ENCODE peak calls at places on chromosomes 16 and 17, in eight cellular contexts. One of them, this sample, is unnamed.

GRCh38 chr17:979211-979538 is 401 bp downstream of the NXN start:
- DNase-seq in tibial artery: peak
- DNase-seq in HepG2: no peak
- DNase-seq in small intestine: no peak
- DNase-seq in PC-9: no peak
- DNase-seq in adrenal gland: no peak
- DNase-seq in AG04450: no peak
- DNase-seq in effector memory CD4-positive, alpha-beta T cell: no peak
- DNase-seq in this sample: no peak

GRCh38 chr17:58741121-58741625 is 14.5 kb upstream of the PPM1E start:
- DNase-seq in tibial artery: no peak
- DNase-seq in HepG2: peak
- DNase-seq in small intestine: no peak
- DNase-seq in PC-9: peak
- DNase-seq in adrenal gland: no peak
- DNase-seq in AG04450: peak
- DNase-seq in effector memory CD4-positive, alpha-beta T cell: no peak
- DNase-seq in this sample: no peak

GRCh38 chr16:9186061-9186460 is 94.6 kb downstream of the HAPSTR1 start:
- DNase-seq in tibial artery: no peak
- DNase-seq in HepG2: no peak
- DNase-seq in small intestine: no peak
- DNase-seq in PC-9: no peak
- DNase-seq in adrenal gland: no peak
- DNase-seq in AG04450: no peak
- DNase-seq in effector memory CD4-positive, alpha-beta T cell: no peak
- DNase-seq in this sample: no peak

GRCh38 chr17:60392845-60393702 is 1.1 kb upstream of the USP32 start:
- DNase-seq in tibial artery: no peak
- DNase-seq in HepG2: peak
- DNase-seq in small intestine: peak
- DNase-seq in PC-9: no peak
- DNase-seq in adrenal gland: peak
- DNase-seq in AG04450: no peak
- DNase-seq in effector memory CD4-positive, alpha-beta T cell: no peak
- DNase-seq in this sample: no peak

GRCh38 chr16:2191446-2191706 is 5.0 kb downstream of the CASKIN1 start:
- DNase-seq in tibial artery: no peak
- DNase-seq in HepG2: no peak
- DNase-seq in small intestine: no peak
- DNase-seq in PC-9: no peak
- DNase-seq in adrenal gland: no peak
- DNase-seq in AG04450: no peak
- DNase-seq in effector memory CD4-positive, alpha-beta T cell: no peak
- DNase-seq in this sample: no peak

GRCh38 chr17:7260601-7261376 is 1.5 kb downstream of the CLDN7 start:
- DNase-seq in tibial artery: no peak
- DNase-seq in HepG2: no peak
- DNase-seq in small intestine: peak
- DNase-seq in PC-9: peak
- DNase-seq in adrenal gland: peak
- DNase-seq in AG04450: no peak
- DNase-seq in effector memory CD4-positive, alpha-beta T cell: no peak
- DNase-seq in this sample: no peak

GRCh38 chr16:47852991-47853390 is 302.8 kb downstream of the ABCC12 start:
- DNase-seq in tibial artery: no peak
- DNase-seq in HepG2: no peak
- DNase-seq in small intestine: no peak
- DNase-seq in PC-9: no peak
- DNase-seq in adrenal gland: no peak
- DNase-seq in AG04450: no peak
- DNase-seq in effector memory CD4-positive, alpha-beta T cell: no peak
- DNase-seq in this sample: no peak

GRCh38 chr17:42850964-42851363 is at the start of gene AOC3:
- DNase-seq in tibial artery: peak
- DNase-seq in HepG2: peak
- DNase-seq in small intestine: no peak
- DNase-seq in PC-9: no peak
- DNase-seq in adrenal gland: peak
- DNase-seq in AG04450: no peak
- DNase-seq in effector memory CD4-positive, alpha-beta T cell: no peak
- DNase-seq in this sample: no peak

GRCh38 chr17:77235370-77236080 is 94.8 kb downstream of the SEC14L1 start:
- DNase-seq in tibial artery: no peak
- DNase-seq in HepG2: no peak
- DNase-seq in small intestine: no peak
- DNase-seq in PC-9: no peak
- DNase-seq in adrenal gland: peak
- DNase-seq in AG04450: peak
- DNase-seq in effector memory CD4-positive, alpha-beta T cell: no peak
- DNase-seq in this sample: no peak

GRCh38 chr16:56848955-56849689 is 15.9 kb upstream of the SLC12A3 start:
- DNase-seq in tibial artery: peak
- DNase-seq in HepG2: peak
- DNase-seq in small intestine: no peak
- DNase-seq in PC-9: no peak
- DNase-seq in adrenal gland: no peak
- DNase-seq in AG04450: no peak
- DNase-seq in effector memory CD4-positive, alpha-beta T cell: no peak
- DNase-seq in this sample: peak

GRCh38 chr17:12605222-12605621 is 60.5 kb upstream of the MYOCD start:
- DNase-seq in tibial artery: no peak
- DNase-seq in HepG2: no peak
- DNase-seq in small intestine: no peak
- DNase-seq in PC-9: no peak
- DNase-seq in adrenal gland: no peak
- DNase-seq in AG04450: no peak
- DNase-seq in effector memory CD4-positive, alpha-beta T cell: no peak
- DNase-seq in this sample: no peak

GRCh38 chr16:87195190-87195589 is 122.0 kb downstream of the C16orf95 start:
- DNase-seq in tibial artery: no peak
- DNase-seq in HepG2: no peak
- DNase-seq in small intestine: no peak
- DNase-seq in PC-9: no peak
- DNase-seq in adrenal gland: no peak
- DNase-seq in AG04450: no peak
- DNase-seq in effector memory CD4-positive, alpha-beta T cell: no peak
- DNase-seq in this sample: no peak

GRCh38 chr17:42548070-42548837 is 4.5 kb upstream of the HSD17B1 start:
- DNase-seq in tibial artery: no peak
- DNase-seq in HepG2: no peak
- DNase-seq in small intestine: peak
- DNase-seq in PC-9: no peak
- DNase-seq in adrenal gland: peak
- DNase-seq in AG04450: no peak
- DNase-seq in effector memory CD4-positive, alpha-beta T cell: peak
- DNase-seq in this sample: no peak

GRCh38 chr17:42519546-42520444 is 16.2 kb upstream of the NAGLU start:
- DNase-seq in tibial artery: peak
- DNase-seq in HepG2: peak
- DNase-seq in small intestine: peak
- DNase-seq in PC-9: peak
- DNase-seq in adrenal gland: peak
- DNase-seq in AG04450: peak
- DNase-seq in effector memory CD4-positive, alpha-beta T cell: no peak
- DNase-seq in this sample: peak

GRCh38 chr17:47205419-47205963 is 3.7 kb upstream of the MYL4 start:
- DNase-seq in tibial artery: peak
- DNase-seq in HepG2: no peak
- DNase-seq in small intestine: peak
- DNase-seq in PC-9: peak
- DNase-seq in adrenal gland: peak
- DNase-seq in AG04450: no peak
- DNase-seq in effector memory CD4-positive, alpha-beta T cell: peak
- DNase-seq in this sample: no peak

DNA sequence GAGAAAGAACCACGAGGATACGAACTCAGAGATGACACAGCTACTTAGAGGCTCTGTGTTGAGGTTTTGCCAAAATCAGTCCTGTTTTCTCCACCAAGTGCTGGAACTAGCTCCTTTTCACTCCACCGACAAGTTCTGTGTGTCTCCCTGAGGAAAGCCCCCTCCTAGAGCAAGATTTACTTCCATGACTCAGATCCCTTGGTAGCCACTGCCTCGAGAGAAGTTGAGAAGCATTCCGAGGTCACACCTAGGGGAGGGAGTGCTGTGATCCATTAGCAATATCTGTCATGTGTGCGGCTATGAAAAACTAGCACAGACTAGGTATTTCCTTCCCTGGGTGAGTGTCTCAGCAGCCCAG is 30.6 kb downstream of the IL21R start:
- DNase-seq in tibial artery: peak
- DNase-seq in HepG2: no peak
- DNase-seq in small intestine: no peak
- DNase-seq in PC-9: no peak
- DNase-seq in adrenal gland: peak
- DNase-seq in AG04450: peak
- DNase-seq in effector memory CD4-positive, alpha-beta T cell: no peak
- DNase-seq in this sample: no peak
- H3K27ac ChIP-seq in tibial artery: no peak
- H3K27ac ChIP-seq in HepG2: no peak
- H3K27ac ChIP-seq in small intestine: no peak
- H3K27ac ChIP-seq in PC-9: no peak
- H3K27ac ChIP-seq in adrenal gland: no peak
- H3K27ac ChIP-seq in AG04450: no peak
- H3K27ac ChIP-seq in effector memory CD4-positive, alpha-beta T cell: no peak
- H3K27ac ChIP-seq in this sample: no peak

GRCh38 chr17:55177914-55178217 is 86.9 kb upstream of the HLF start:
- DNase-seq in tibial artery: no peak
- DNase-seq in HepG2: no peak
- DNase-seq in small intestine: no peak
- DNase-seq in PC-9: no peak
- DNase-seq in adrenal gland: no peak
- DNase-seq in AG04450: no peak
- DNase-seq in effector memory CD4-positive, alpha-beta T cell: no peak
- DNase-seq in this sample: no peak
- H3K4me3 ChIP-seq in tibial artery: no peak
- H3K4me3 ChIP-seq in HepG2: no peak
- H3K4me3 ChIP-seq in small intestine: no peak
- H3K4me3 ChIP-seq in PC-9: no peak
- H3K4me3 ChIP-seq in adrenal gland: no peak
- H3K4me3 ChIP-seq in AG04450: no peak
- H3K4me3 ChIP-seq in effector memory CD4-positive, alpha-beta T cell: no peak
- H3K4me3 ChIP-seq in this sample: no peak

DNA sequence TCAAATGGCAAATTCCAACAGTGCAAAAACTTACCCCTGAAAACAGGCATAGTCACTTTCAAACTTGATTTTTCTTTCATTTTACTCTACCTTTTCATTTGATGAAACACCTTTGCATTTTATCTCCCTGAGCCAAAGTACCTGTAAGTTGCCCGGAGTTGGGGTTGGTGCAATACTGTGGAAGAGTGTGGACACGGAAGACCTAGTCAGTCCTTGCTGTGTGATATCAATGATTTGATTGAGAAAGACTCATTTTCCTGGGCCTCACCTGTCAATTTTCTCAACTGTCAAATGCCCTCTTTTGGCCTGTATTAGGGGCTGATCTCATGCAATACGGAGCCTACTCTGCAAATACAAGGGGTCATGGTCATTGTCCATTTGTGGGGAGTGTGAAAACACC is 22.6 kb downstream of the PITPNC1 start:
- DNase-seq in tibial artery: no peak
- DNase-seq in HepG2: no peak
- DNase-seq in small intestine: no peak
- DNase-seq in PC-9: no peak
- DNase-seq in adrenal gland: no peak
- DNase-seq in AG04450: no peak
- DNase-seq in effector memory CD4-positive, alpha-beta T cell: no peak
- DNase-seq in this sample: no peak
- H3K27ac ChIP-seq in tibial artery: no peak
- H3K27ac ChIP-seq in HepG2: no peak
- H3K27ac ChIP-seq in small intestine: peak
- H3K27ac ChIP-seq in PC-9: no peak
- H3K27ac ChIP-seq in adrenal gland: no peak
- H3K27ac ChIP-seq in AG04450: no peak
- H3K27ac ChIP-seq in effector memory CD4-positive, alpha-beta T cell: peak
- H3K27ac ChIP-seq in this sample: no peak

GRCh38 chr17:8965394-8966168 is at the start of gene PIK3R5:
- DNase-seq in tibial artery: peak
- DNase-seq in HepG2: no peak
- DNase-seq in small intestine: peak
- DNase-seq in PC-9: no peak
- DNase-seq in adrenal gland: no peak
- DNase-seq in AG04450: no peak
- DNase-seq in effector memory CD4-positive, alpha-beta T cell: peak
- DNase-seq in this sample: no peak

GRCh38 chr17:8963017-8963416 is 2.5 kb downstream of the PIK3R5 start:
- DNase-seq in tibial artery: no peak
- DNase-seq in HepG2: no peak
- DNase-seq in small intestine: no peak
- DNase-seq in PC-9: no peak
- DNase-seq in adrenal gland: no peak
- DNase-seq in AG04450: no peak
- DNase-seq in effector memory CD4-positive, alpha-beta T cell: no peak
- DNase-seq in this sample: no peak

GRCh38 chr17:8963665-8964258 is 1.7 kb downstream of the PIK3R5 start:
- DNase-seq in tibial artery: no peak
- DNase-seq in HepG2: no peak
- DNase-seq in small intestine: no peak
- DNase-seq in PC-9: no peak
- DNase-seq in adrenal gland: no peak
- DNase-seq in AG04450: no peak
- DNase-seq in effector memory CD4-positive, alpha-beta T cell: no peak
- DNase-seq in this sample: no peak

GRCh38 chr17:8966926-8967325 is 1.4 kb upstream of the PIK3R5 start:
- DNase-seq in tibial artery: no peak
- DNase-seq in HepG2: no peak
- DNase-seq in small intestine: no peak
- DNase-seq in PC-9: no peak
- DNase-seq in adrenal gland: no peak
- DNase-seq in AG04450: no peak
- DNase-seq in effector memory CD4-positive, alpha-beta T cell: no peak
- DNase-seq in this sample: no peak

GRCh38 chr17:8964801-8965393 is 610 bp downstream of the PIK3R5 start:
- DNase-seq in tibial artery: no peak
- DNase-seq in HepG2: no peak
- DNase-seq in small intestine: peak
- DNase-seq in PC-9: no peak
- DNase-seq in adrenal gland: no peak
- DNase-seq in AG04450: no peak
- DNase-seq in effector memory CD4-positive, alpha-beta T cell: peak
- DNase-seq in this sample: no peak
- H3K4me3 ChIP-seq in tibial artery: peak
- H3K4me3 ChIP-seq in HepG2: no peak
- H3K4me3 ChIP-seq in small intestine: peak
- H3K4me3 ChIP-seq in PC-9: no peak
- H3K4me3 ChIP-seq in adrenal gland: no peak
- H3K4me3 ChIP-seq in AG04450: no peak
- H3K4me3 ChIP-seq in effector memory CD4-positive, alpha-beta T cell: peak
- H3K4me3 ChIP-seq in this sample: peak

GRCh38 chr17:31596382-31597323 is 205.2 kb downstream of the RAB11FIP4 start:
- DNase-seq in tibial artery: peak
- DNase-seq in HepG2: peak
- DNase-seq in small intestine: no peak
- DNase-seq in PC-9: peak
- DNase-seq in adrenal gland: peak
- DNase-seq in AG04450: peak
- DNase-seq in effector memory CD4-positive, alpha-beta T cell: no peak
- DNase-seq in this sample: peak
- H3K27ac ChIP-seq in tibial artery: peak
- H3K27ac ChIP-seq in HepG2: no peak
- H3K27ac ChIP-seq in small intestine: peak
- H3K27ac ChIP-seq in PC-9: peak
- H3K27ac ChIP-seq in adrenal gland: no peak
- H3K27ac ChIP-seq in AG04450: peak
- H3K27ac ChIP-seq in effector memory CD4-positive, alpha-beta T cell: no peak
- H3K27ac ChIP-seq in this sample: no peak